ENCODE peak calls at places on chromosomes 11 and 22, in nine cellular contexts. K is cardiac muscle cell, G is K562, I is foreskin fibroblast, W is A549, T is astrocyte, H is GM12878, P is colonic mucosa, R is endodermal cell. N is an unnamed sample.

GRCh38 chr22:22753526-22754267 is 109.3 kb downstream of the GGTLC2 start:
- DNase-seq in K (peak; percentile 59), G (peak; percentile 96), I (peak; percentile 66), W (peak; percentile 54), T (no peak), H (no peak), P (peak; percentile 82), R (peak; percentile 95), N (peak; percentile 90)

GRCh38 chr11:72812968-72813739 is 1.1 kb upstream of the ATG16L2 start:
- DNase-seq in K (peak; percentile 59), G (peak; percentile 84), I (peak; percentile 81), W (peak; percentile 86), T (peak; percentile 59), H (no peak), P (peak; percentile 79), R (peak; percentile 89), N (peak; percentile 85)

GRCh38 chr11:134322553-134322952 is 9.2 kb upstream of the GLB1L2 start:
- DNase-seq in K (no peak), G (no peak), I (no peak), W (no peak), T (no peak), H (no peak), P (no peak), R (no peak), N (no peak)

GRCh38 chr11:35427158-35427557 is 7.8 kb upstream of the SLC1A2 start:
- DNase-seq in K (peak; percentile 85), G (no peak), I (peak; percentile 79), W (no peak), T (peak; percentile 71), H (no peak), P (no peak), R (no peak), N (no peak)

GRCh38 chr11:2446590-2447252 is 1.9 kb downstream of the KCNQ1 start:
- DNase-seq in K (no peak), G (no peak), I (no peak), W (no peak), T (no peak), H (no peak), P (peak; percentile 76), R (no peak), N (peak; percentile 94)

GRCh38 chr11:126111458-126112116 is 48.9 kb upstream of the CDON start:
- DNase-seq in K (no peak), G (no peak), I (no peak), W (no peak), T (no peak), H (no peak), P (no peak), R (no peak), N (peak; percentile 41)

GRCh38 chr22:49261616-49262015 is 566.1 kb downstream of the BRD1 start:
- DNase-seq in K (no peak), G (no peak), I (no peak), W (no peak), T (no peak), H (no peak), P (no peak), R (peak; percentile 38), N (no peak)

GRCh38 chr11:109423114-109423859 is 1.3 kb downstream of the C11orf87 start:
- DNase-seq in K (peak; percentile 42), G (no peak), I (peak; percentile 4), W (no peak), T (no peak), H (no peak), P (no peak), R (peak; percentile 77), N (no peak)

GRCh38 chr11:22671751-22672150 is 5.3 kb downstream of the GAS2 start:
- DNase-seq in K (peak; percentile 2), G (no peak), I (no peak), W (no peak), T (peak; percentile 9), H (no peak), P (no peak), R (no peak), N (no peak)

GRCh38 chr11:22666700-22667439 is 459 bp downstream of the GAS2 start:
- DNase-seq in K (peak; percentile 54), G (no peak), I (peak; percentile 17), W (no peak), T (peak; percentile 10), H (no peak), P (peak; percentile 21), R (peak; percentile 91), N (peak; percentile 75)

GRCh38 chr11:22668005-22668796 is 1.8 kb downstream of the GAS2 start:
- DNase-seq in K (no peak), G (no peak), I (no peak), W (no peak), T (no peak), H (no peak), P (no peak), R (no peak), N (no peak)

GRCh38 chr11:22669368-22669767 is 3.0 kb downstream of the GAS2 start:
- DNase-seq in K (no peak), G (no peak), I (no peak), W (no peak), T (no peak), H (no peak), P (no peak), R (no peak), N (no peak)

DNA sequence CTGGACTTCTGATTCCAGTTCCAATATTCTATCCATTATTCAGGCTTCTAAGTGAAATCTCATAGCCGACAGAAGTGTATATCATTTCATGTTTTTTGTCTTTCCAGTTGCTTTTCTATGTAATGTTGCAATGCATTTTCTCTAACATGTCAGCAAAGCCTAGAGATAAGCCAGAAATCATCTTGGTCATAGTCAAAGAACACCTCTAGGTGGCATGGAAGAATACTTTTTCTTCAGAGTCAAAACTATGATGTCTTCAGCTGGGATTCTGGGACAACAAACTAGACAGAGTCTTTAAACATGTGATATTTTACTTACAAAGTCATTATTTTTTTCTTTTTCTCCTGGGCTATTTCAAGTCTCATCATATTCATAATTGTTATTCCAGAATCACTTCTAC is 4.4 kb downstream of the GAS2 start:
- DNase-seq in K (peak; percentile 14), G (peak; percentile 23), I (no peak), W (peak; percentile 24), T (no peak), H (no peak), P (no peak), R (no peak), N (no peak)
- TF ChIP-seq CTCF in K (peak; percentile 18), G (peak; percentile 16), I (no peak), W (peak; percentile 16), T (no peak), H (peak; percentile 62), P (no peak), R (peak; percentile 71), N (no peak)

GRCh38 chr11:68269414-68270081 is 2.2 kb downstream of the C11orf24 start:
- DNase-seq in K (peak; percentile 79), G (peak; percentile 43), I (peak; percentile 81), W (no peak), T (peak; percentile 93), H (no peak), P (no peak), R (no peak), N (no peak)

GRCh38 chr11:68273056-68273738 is 1.4 kb upstream of the C11orf24 start:
- DNase-seq in K (no peak), G (no peak), I (no peak), W (no peak), T (no peak), H (no peak), P (no peak), R (no peak), N (no peak)

GRCh38 chr11:68271781-68272608 is at the start of gene C11orf24:
- DNase-seq in K (peak; percentile 97), G (peak; percentile 95), I (peak; percentile 98), W (peak; percentile 96), T (peak; percentile 79), H (peak; percentile 82), P (peak; percentile 95), R (peak; percentile 97), N (peak; percentile 99)

GRCh38 chr11:68270334-68271022 is 1.3 kb downstream of the C11orf24 start:
- DNase-seq in K (no peak), G (no peak), I (no peak), W (no peak), T (no peak), H (no peak), P (peak; percentile 55), R (no peak), N (no peak)

DNA sequence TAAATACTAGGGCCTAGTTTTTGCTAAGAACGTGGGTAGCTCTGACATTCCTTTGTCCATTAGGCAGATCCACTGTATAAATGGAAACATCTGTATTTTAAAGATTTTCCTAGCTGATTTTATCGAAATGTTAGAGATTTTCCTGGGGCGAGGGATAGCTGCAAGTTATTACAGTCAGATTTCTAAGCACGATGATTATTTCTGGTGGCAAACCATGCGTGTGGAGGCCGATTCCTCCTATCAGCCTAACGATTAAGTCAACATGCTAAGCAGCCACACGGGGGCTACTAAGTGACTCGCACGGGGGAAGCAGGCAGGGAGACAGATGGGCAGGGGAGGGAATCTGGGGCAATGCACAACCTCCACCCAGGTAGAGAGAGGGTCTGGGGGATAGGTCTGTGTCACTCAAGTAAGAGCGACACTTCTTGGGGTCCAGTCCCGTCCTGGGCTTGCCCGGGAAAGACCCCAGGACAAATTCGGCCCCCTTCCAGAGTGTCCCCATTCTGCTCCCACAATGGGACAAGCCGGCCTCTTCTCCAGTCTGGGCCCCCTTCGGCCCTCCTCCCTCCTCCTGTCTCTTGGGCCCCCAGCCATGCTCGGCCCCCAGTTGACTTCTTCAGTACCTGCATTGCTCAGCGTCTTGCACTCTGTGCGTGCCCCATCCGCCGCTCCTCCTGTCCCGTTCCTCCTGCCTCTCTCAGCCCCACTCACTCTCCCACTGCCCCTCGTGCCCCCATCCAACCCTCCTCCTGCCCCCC is 571 bp downstream of the C11orf24 start:
- DNase-seq in K (peak; percentile 84), G (peak; percentile 87), I (peak; percentile 88), W (peak; percentile 80), T (peak; percentile 77), H (no peak), P (peak; percentile 62), R (peak; percentile 84), N (peak; percentile 86)
- TF ChIP-seq CTCF in K (peak; percentile 61), G (peak; percentile 68), I (peak; percentile 53), W (peak; percentile 42), T (peak; percentile 47), H (peak; percentile 46), P (peak; percentile 19), R (peak; percentile 62), N (peak; percentile 45)

DNA sequence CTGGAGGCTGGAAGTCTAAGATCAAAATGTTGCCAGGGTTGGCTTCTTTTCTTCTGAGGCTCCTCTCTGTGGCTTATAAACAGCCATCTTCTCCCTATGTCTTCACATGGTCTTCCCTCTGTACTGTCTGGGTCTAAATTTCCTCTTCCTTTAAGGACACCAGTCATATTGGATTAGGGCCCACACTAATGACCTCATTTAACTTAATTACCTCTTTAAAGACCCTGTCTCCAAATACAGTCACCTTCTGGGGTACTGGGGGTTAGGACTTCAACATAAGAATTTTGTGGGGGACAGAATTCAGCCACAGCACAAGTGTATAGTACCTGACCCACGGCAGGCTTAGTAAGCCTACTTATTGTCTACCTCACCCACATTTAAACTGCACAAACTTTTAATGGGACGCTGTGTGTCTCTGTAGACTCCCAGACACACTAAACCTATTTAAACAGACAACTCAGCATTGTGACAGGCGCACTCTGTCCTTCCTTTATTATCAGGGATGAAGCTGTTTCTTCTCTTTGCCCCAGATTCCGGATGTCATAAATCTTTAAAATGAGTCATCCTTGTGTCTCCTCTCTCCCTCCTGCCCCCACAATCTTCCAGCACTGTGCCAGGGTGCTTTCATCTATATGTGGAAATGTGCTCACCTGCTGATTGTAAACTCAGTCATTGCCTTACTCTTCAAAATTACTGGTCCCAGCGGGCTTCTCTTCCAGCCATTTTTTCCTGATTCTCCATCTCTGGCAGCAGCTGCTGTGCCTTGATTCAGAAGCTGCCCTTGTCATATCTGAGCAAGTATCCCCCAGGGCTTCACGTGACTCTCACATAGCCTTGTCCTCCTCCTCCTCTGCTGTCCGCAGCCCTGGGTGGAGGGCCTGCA is 5.4 kb upstream of the MAPK8IP1 start:
- DNase-seq in K (no peak), G (peak; percentile 84), I (peak; percentile 42), W (peak; percentile 19), T (peak; percentile 19), H (no peak), P (no peak), R (no peak), N (no peak)
- TF ChIP-seq CTCF in K (no peak), G (no peak), I (no peak), W (no peak), T (no peak), H (no peak), P (no peak), R (no peak), N (no peak)

DNA sequence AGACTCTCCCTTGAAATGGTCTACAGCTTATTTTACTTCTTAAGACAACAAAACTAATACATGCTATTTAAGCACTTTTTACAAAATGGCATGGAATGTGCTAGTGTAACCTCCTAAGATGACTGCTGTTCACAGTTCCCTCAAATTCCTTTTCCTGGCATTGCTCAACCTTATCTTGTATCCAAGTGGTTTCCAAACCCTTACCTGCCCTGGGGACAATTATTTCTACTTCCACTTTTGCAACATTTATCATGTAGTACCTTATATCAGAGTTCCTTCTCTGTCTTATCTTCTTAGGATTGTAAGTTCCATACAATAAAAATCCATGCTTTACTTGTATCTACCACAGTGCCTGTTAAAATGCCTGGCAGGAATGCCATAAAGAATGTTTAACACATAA is 109.1 kb upstream of the MTMR2 start:
- DNase-seq in K (peak; percentile 34), G (no peak), I (no peak), W (no peak), T (no peak), H (no peak), P (no peak), R (no peak), N (no peak)
- TF ChIP-seq CTCF in K (no peak), G (no peak), I (no peak), W (no peak), T (no peak), H (no peak), P (no peak), R (no peak), N (no peak)

N was measured in spleen.